ENCODE peak calls at places on chromosomes 3 and 15, in six cellular contexts. G is transverse colon, A is sigmoid colon, X is heart left ventricle, N is body of pancreas, Y is IMR-90. E is an unnamed sample.

GRCh38 chr3:108127301-108127988 is 36.6 kb upstream of the CD47 start:
- DNase-seq in A (no peak), X (no peak), N (no peak), G (peak), Y (no peak), E (no peak)

GRCh38 chr3:71690222-71690821 is 34.9 kb downstream of the EIF4E3 start:
- DNase-seq in X (no peak), N (peak), Y (peak), G (no peak), A (no peak), E (no peak)

GRCh38 chr3:113844622-113845222 is 6.1 kb downstream of the GRAMD1C start:
- DNase-seq in G (no peak), N (no peak), Y (peak), X (no peak), A (no peak), E (peak)

GRCh38 chr3:130825762-130826297 is 68.1 kb upstream of the ATP2C1 start:
- DNase-seq in G (no peak), Y (no peak), X (no peak), N (no peak), A (no peak), E (no peak)

GRCh38 chr15:45892182-45892581 is 257.4 kb downstream of the SQOR start:
- DNase-seq in G (no peak), Y (no peak), N (peak), X (no peak), A (no peak), E (no peak)

GRCh38 chr3:196563721-196564225 is 4.6 kb downstream of the WDR53 start:
- DNase-seq in A (no peak), G (no peak), Y (peak), N (no peak), X (no peak), E (no peak)

GRCh38 chr15:81948142-81948709 is 97.6 kb downstream of the MEX3B start:
- DNase-seq in N (no peak), A (no peak), X (no peak), Y (no peak), G (no peak), E (no peak)

GRCh38 chr15:52568569-52569243 is at the start of gene ARPP19:
- DNase-seq in N (peak), Y (peak), A (peak), X (peak), G (peak), E (peak)

GRCh38 chr3:157204431-157204830 is 44.5 kb upstream of the CCNL1 start:
- DNase-seq in A (no peak), X (no peak), G (no peak), Y (peak), N (no peak), E (peak)

GRCh38 chr3:192875971-192876565 is 41.6 kb downstream of the MB21D2 start:
- DNase-seq in Y (no peak), N (no peak), G (no peak), X (no peak), A (no peak), E (no peak)

GRCh38 chr3:185549111-185549510 is 3.3 kb downstream of the LIPH start:
- DNase-seq in Y (peak), A (no peak), X (peak), N (peak), G (no peak), E (no peak)

GRCh38 chr3:156865732-156866131 is 39.6 kb downstream of the LEKR1 start:
- DNase-seq in X (no peak), N (no peak), A (no peak), Y (peak), G (no peak), E (no peak)

GRCh38 chr3:47444103-47444502 is 31.6 kb downstream of the SCAP start:
- DNase-seq in A (no peak), G (no peak), X (no peak), Y (peak), N (no peak), E (no peak)

GRCh38 chr3:152720941-152721718 is 113.8 kb upstream of the P2RY1 start:
- DNase-seq in N (no peak), G (no peak), A (no peak), X (no peak), Y (no peak), E (no peak)

GRCh38 chr3:139312959-139313358 is 30.9 kb upstream of the MRPS22 start:
- DNase-seq in X (no peak), A (no peak), Y (peak), N (no peak), G (no peak), E (no peak)

GRCh38 chr3:72724070-72724469 is 124.2 kb downstream of the SHQ1 start:
- DNase-seq in Y (no peak), A (no peak), X (no peak), N (no peak), G (no peak), E (no peak)

GRCh38 chr15:78037328-78037727 is 40.2 kb downstream of the TBC1D2B start:
- DNase-seq in X (no peak), G (no peak), N (no peak), Y (no peak), A (no peak), E (no peak)

GRCh38 chr3:70824785-70825184 is 512.3 kb upstream of the MDFIC2 start:
- DNase-seq in Y (peak), A (no peak), X (no peak), G (no peak), N (peak), E (no peak)

DNA sequence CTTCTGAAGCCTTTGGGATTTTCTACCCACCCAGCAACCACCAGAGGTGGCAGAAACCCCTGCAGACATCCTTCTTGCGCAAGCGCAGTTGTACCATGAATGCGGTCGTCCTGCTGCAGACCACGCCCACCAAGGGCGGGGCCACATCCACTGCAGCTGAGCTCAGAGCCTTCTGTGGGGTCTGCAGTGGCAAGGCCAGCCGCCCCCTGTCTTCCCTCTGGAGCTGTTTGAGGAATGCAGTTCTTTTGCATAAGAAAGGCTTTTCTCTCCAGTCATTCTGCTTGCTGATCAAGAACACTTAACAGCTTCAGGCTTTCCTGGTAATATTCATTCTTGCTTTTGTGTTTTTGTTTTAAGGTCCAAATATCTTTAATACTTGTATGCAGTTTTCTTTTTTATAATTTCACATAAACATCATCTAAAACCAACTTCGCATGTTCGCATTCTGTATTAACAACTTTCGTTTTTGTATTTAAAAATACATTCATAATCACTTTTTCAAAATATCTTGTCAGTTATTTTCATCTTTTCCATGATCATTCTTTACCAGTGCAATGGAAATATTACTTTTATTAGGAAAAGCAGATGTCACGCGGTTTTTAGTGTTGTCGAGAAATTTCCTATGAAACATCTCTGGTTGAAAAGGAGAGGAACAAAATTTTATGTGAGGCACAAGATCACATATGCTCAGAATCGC is 98.2 kb upstream of the SNRPN start:
- DNase-seq in Y (peak), X (peak), G (peak), N (no peak), A (no peak), E (no peak)
- TF ChIP-seq POLR2A in Y (no peak), X (no peak), G (no peak), N (no peak), A (no peak), E (no peak)

DNA sequence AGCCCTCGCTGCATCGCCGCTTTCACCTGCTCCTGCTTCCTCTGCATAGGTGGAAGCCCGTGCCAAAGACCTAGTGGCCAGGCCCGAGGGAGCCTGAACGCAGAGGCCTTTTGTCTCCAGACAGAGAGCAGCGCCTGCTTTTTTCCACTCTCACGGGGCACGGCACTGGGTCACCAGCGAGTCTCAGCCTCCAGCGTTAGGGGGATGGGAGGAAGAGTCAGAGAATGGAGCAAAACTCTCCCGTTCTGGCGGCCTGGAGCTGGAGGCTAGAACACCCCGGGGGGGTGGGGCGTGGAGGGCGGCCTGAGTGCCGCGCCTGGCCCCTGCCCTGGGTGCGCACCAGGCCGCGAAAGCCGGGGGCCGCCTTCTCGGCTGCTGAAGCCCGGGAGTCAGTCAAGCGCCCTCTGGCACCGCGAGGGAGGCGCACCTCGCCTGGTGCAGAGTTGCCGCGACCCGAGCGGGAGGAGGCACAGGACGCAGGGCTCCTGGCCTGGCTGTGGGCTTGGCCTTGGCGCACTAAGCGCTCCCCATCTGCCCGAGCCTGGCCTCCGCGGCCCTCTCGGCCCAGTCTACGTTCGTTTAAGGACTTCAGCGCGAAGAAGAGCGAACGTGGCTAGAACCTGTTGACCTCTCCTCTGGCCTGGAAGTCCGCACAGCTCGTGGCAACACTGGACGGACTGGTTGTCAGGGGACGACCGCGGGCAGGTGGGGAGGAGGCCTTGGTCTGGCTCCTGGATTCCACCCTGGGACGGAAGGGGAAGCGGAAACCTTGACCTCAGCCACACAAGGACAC is 21.5 kb downstream of the NR2F2 start:
- DNase-seq in G (no peak), N (no peak), Y (no peak), X (no peak), A (no peak), E (no peak)
- TF ChIP-seq POLR2A in G (no peak), N (no peak), Y (no peak), X (no peak), A (no peak), E (no peak)

GRCh38 chr3:129399145-129399894 is 29.1 kb downstream of the EFCAB12 start:
- DNase-seq in A (peak), G (peak), Y (peak), N (peak), X (peak), E (peak)
- TF ChIP-seq POLR2A in A (no peak), G (no peak), Y (no peak), N (no peak), X (no peak), E (no peak)

GRCh38 chr15:66292261-66293084 is 895 bp upstream of the DIS3L start:
- DNase-seq in G (no peak), Y (no peak), X (no peak), N (peak), A (no peak), E (peak)
- TF ChIP-seq POLR2A in G (no peak), Y (no peak), X (no peak), N (no peak), A (no peak), E (no peak)

GRCh38 chr15:90816401-90817116 is 51.8 kb upstream of the FURIN start:
- DNase-seq in G (no peak), Y (no peak), X (no peak), A (peak), N (peak), E (no peak)
- TF ChIP-seq POLR2A in G (no peak), Y (no peak), X (no peak), A (no peak), N (no peak), E (no peak)

DNA sequence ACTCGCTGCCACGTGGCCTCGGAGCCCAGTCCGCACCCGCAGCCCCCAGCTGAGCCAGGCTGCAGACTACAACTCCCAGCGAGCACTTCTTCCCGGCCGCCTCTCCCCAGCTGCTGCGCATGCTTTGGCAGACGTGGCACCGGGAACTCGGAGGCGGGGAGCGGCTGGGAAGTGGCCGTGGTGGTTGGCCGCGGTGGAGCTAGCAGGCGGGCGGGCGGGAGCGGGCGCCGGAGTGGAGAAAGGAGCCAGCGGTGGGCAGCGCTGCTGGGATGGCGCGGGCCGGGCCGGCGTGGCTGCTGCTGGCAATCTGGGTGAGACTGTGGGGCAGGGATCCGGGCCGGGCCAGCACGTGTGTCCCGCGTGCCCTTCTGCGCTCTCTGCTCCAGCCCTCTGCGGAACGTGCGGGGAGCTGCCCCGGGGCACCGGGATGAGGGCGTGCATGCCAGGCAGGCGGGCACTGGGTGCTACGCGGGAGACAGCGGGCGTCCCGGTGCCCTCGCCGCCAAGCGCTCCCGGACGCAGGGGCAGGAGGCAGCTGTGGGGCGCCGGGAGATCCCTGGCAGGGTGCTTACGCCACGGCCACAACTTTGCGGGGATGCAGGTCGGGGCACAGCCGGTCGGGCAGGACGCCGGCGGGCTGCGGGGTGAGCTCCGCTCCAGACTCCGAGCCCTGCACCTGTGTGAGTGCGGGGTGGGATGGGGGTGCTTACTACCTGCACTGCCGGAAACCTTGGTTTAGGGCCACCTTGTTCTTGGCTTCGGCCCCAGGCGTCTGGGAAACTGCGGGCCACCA is at the start of gene PDIA5:
- DNase-seq in Y (peak), G (peak), A (peak), N (peak), X (peak), E (peak)
- TF ChIP-seq POLR2A in Y (peak), G (peak), A (peak), N (peak), X (peak), E (peak)

GRCh38 chr3:118765636-118766305 is 268.9 kb downstream of the IGSF11 start:
- DNase-seq in X (no peak), G (no peak), A (no peak), Y (no peak), N (no peak), E (no peak)
- TF ChIP-seq POLR2A in X (no peak), G (no peak), A (no peak), Y (no peak), N (no peak), E (no peak)

GRCh38 chr15:71085809-71086208 is 29.5 kb upstream of the THSD4 start:
- DNase-seq in Y (no peak), X (no peak), A (no peak), G (no peak), N (no peak), E (no peak)
- TF ChIP-seq POLR2A in Y (no peak), X (no peak), A (no peak), G (no peak), N (no peak), E (no peak)

DNA sequence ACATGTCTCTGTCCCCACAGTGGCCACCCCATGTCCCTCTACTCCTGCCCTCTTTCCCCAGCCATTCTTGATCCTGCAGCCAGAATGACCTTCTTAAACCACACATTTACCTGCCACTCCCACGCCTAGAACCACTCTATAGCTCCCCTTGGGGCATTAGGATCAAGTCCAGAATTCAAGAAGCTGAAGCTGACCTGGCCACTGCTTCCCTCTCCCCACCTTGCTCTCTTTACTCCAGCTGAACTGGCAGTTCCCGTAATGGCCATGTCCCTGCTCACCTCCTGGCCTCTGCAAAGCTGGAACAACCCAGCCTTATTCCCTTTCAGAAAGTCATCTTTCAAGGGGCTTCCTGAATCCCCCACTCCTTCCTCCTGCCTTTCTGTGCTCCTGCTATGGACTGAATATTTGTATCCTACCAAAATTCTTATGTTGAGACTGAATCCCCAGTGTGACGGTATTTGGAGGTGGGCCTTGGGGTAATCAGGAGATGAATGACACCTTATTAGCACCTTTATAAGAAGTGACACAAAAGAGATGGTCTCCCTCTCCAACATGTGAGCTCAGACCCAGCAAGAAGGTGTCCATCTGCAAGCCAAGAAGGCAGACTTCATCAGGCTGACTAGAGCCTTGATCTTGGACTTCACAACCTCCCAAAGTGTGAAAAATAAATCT is 3.8 kb downstream of the CSRNP1 start:
- DNase-seq in X (no peak), G (no peak), A (no peak), Y (no peak), N (no peak), E (peak)
- TF ChIP-seq POLR2A in X (no peak), G (no peak), A (no peak), Y (no peak), N (no peak), E (no peak)

GRCh38 chr3:51544011-51544775 is 5.7 kb downstream of the RAD54L2 start:
- DNase-seq in G (no peak), Y (no peak), X (no peak), N (no peak), A (no peak), E (no peak)

GRCh38 chr3:51538459-51539290 is at the start of gene RAD54L2:
- DNase-seq in X (peak), Y (peak), G (peak), A (peak), N (peak), E (peak)

GRCh38 chr3:51535146-51536019 is 3.1 kb upstream of the RAD54L2 start:
- DNase-seq in G (no peak), Y (no peak), N (no peak), X (no peak), A (no peak), E (no peak)

GRCh38 chr3:51538115-51538458 is 432 bp upstream of the RAD54L2 start:
- DNase-seq in A (no peak), Y (no peak), N (no peak), G (no peak), X (no peak), E (peak)

GRCh38 chr3:51539291-51539891 is 872 bp downstream of the RAD54L2 start:
- DNase-seq in A (no peak), G (peak), X (no peak), N (peak), Y (peak), E (peak)
- TF ChIP-seq POLR2A in A (no peak), G (no peak), X (no peak), N (no peak), Y (peak), E (no peak)